ENCODE peak calls at places on chromosomes 12 and 14, in seven cellular contexts. U, K, S, R, O, A and Q are unnamed samples. For H3K36me3, the result is how much of the 10 kb centered on the place peaks cover.

GRCh38 chr14:23570806-23571483 is 3.4 kb upstream of the AP1G2 start:
- DNase-seq in R (no peak), U (no peak), A (peak), S (peak), O (no peak), K (no peak), Q (no peak)

GRCh38 chr12:121582583-121583333 is 1.9 kb upstream of the KDM2B start:
- DNase-seq in A (no peak), S (no peak), R (no peak), O (peak), U (no peak), K (no peak), Q (no peak)

GRCh38 chr14:63045612-63046320 is 508 bp upstream of the KCNH5 start:
- DNase-seq in A (no peak), O (peak), U (peak), R (no peak), K (no peak), S (no peak), Q (no peak)

GRCh38 chr14:69317780-69318179 is 57.8 kb downstream of the GALNT16 start:
- DNase-seq in O (no peak), U (no peak), S (no peak), R (no peak), K (no peak), A (no peak), Q (no peak)

GRCh38 chr14:23600806-23601205 is 22.2 kb upstream of the JPH4 start:
- DNase-seq in A (no peak), O (no peak), K (no peak), S (no peak), U (no peak), R (no peak), Q (no peak)

GRCh38 chr14:89399594-89400068 is 17.4 kb downstream of the FOXN3 start:
- DNase-seq in U (peak), A (no peak), K (no peak), O (peak), S (no peak), R (no peak), Q (no peak)

GRCh38 chr14:69861170-69861569 is 18.0 kb upstream of the SMOC1 start:
- DNase-seq in K (no peak), S (no peak), O (no peak), U (no peak), R (no peak), A (no peak), Q (no peak)

GRCh38 chr12:48814313-48815280 is 3.7 kb upstream of the CACNB3 start:
- DNase-seq in O (peak), U (peak), R (peak), K (peak), S (peak), A (peak), Q (peak)

GRCh38 chr14:30601579-30601916 is 20.6 kb upstream of the SCFD1 start:
- DNase-seq in K (no peak), A (no peak), S (no peak), R (no peak), U (no peak), O (no peak), Q (no peak)

GRCh38 chr12:10361622-10362021 is 28.2 kb downstream of the KLRK1 start:
- DNase-seq in K (no peak), U (peak), S (no peak), R (no peak), O (peak), A (no peak), Q (no peak)

GRCh38 chr14:38224328-38224727 is 16.6 kb downstream of the SSTR1 start:
- DNase-seq in S (no peak), K (no peak), R (no peak), A (no peak), U (no peak), O (no peak), Q (no peak)

GRCh38 chr12:19168634-19169033 is 39.1 kb downstream of the PLEKHA5 start:
- DNase-seq in R (no peak), U (no peak), A (no peak), S (no peak), K (no peak), O (no peak), Q (no peak)

GRCh38 chr14:48350971-48351370 is 675.6 kb upstream of the MDGA2 start:
- DNase-seq in K (no peak), R (no peak), A (no peak), S (no peak), O (no peak), U (peak), Q (no peak)

GRCh38 chr14:105486974-105487448 is 325 bp downstream of the CRIP1 start:
- DNase-seq in S (no peak), R (peak), U (no peak), K (no peak), O (no peak), A (peak), Q (peak)

GRCh38 chr12:132414634-132415340 is 75.2 kb upstream of the FBRSL1 start:
- DNase-seq in R (peak), K (peak), A (peak), U (peak), O (peak), S (peak), Q (peak)

GRCh38 chr14:92581206-92581605 is 67.6 kb downstream of the RIN3 start:
- DNase-seq in U (no peak), O (no peak), K (no peak), R (no peak), S (no peak), A (no peak), Q (no peak)

GRCh38 chr12:106941481-106942156 is 14.1 kb upstream of the TMEM263 start:
- DNase-seq in A (no peak), U (no peak), S (no peak), R (no peak), K (no peak), O (no peak), Q (no peak)

GRCh38 chr14:60356921-60357550 is 108.0 kb downstream of the PPM1A start:
- DNase-seq in U (no peak), A (no peak), S (no peak), O (peak), K (no peak), R (no peak), Q (no peak)

GRCh38 chr14:24441485-24441884 is 1.1 kb downstream of the SDR39U1 start:
- DNase-seq in S (no peak), U (no peak), R (no peak), A (no peak), O (no peak), K (no peak), Q (no peak)

GRCh38 chr12:90682398-90682797 is 272.6 kb downstream of the CCER1 start:
- DNase-seq in A (no peak), K (no peak), S (no peak), O (peak), R (no peak), U (peak), Q (no peak)

DNA sequence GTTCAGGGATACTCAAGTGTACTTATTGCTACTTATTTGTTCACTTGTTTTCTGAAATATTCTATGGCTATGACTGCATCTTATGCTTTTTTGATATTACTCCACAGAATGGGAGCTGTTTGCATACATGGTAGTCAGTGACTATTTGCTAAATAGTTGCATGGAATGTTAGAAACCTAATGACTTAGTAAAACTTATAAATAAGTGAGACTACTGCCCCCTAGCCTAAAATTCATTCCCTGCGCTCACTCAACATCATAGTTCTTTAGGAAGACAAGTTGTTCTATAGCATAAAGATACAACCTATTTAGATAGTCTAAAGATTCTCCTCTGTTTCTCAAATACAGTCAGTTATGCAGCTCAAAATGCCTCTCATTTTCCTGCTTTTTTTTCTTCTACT is 305.5 kb downstream of the CEP128 start:
- DNase-seq in A (no peak), O (peak), K (no peak), R (no peak), U (peak), S (no peak), Q (no peak)
- TF ChIP-seq CTCF in A (no peak), O (peak), K (no peak), R (no peak), U (no peak), S (no peak), Q (peak)

GRCh38 chr12:53456654-53457366 is 4.9 kb downstream of the PCBP2 start:
- DNase-seq in U (no peak), O (no peak), R (no peak), S (no peak), A (no peak), K (no peak), Q (no peak)
- H3K36me3 ChIP-seq in U (half or more), O (half or more), R (under half), S (under half), A (half or more), K (half or more), Q (half or more)

GRCh38 chr12:40446385-40446784 is 221.6 kb downstream of the LRRK2 start:
- DNase-seq in S (no peak), A (no peak), K (peak), O (no peak), U (peak), R (no peak), Q (no peak)
- TF ChIP-seq CTCF in S (no peak), A (no peak), K (no peak), O (peak), U (peak), R (no peak), Q (peak)

GRCh38 chr12:109519787-109520186 is 42.4 kb downstream of the UBE3B start:
- DNase-seq in R (no peak), K (no peak), O (no peak), S (peak), U (no peak), A (no peak), Q (no peak)

GRCh38 chr12:109523504-109523903 is 46.1 kb downstream of the UBE3B start:
- DNase-seq in U (no peak), S (no peak), R (no peak), A (no peak), K (no peak), O (no peak), Q (no peak)

GRCh38 chr12:109524466-109525278 is 47.2 kb downstream of the UBE3B start:
- DNase-seq in A (no peak), K (no peak), S (no peak), R (no peak), O (no peak), U (no peak), Q (no peak)

GRCh38 chr12:109525279-109525585 is 47.8 kb downstream of the UBE3B start:
- DNase-seq in A (no peak), K (no peak), U (no peak), O (no peak), R (no peak), S (no peak), Q (no peak)

GRCh38 chr12:109523071-109523470 is 45.6 kb downstream of the UBE3B start:
- DNase-seq in U (no peak), A (no peak), R (no peak), O (no peak), K (no peak), S (no peak), Q (peak)
- H3K36me3 ChIP-seq in U (half or more), A (half or more), R (half or more), O (under half), K (under half), S (under half), Q (under half)

DNA sequence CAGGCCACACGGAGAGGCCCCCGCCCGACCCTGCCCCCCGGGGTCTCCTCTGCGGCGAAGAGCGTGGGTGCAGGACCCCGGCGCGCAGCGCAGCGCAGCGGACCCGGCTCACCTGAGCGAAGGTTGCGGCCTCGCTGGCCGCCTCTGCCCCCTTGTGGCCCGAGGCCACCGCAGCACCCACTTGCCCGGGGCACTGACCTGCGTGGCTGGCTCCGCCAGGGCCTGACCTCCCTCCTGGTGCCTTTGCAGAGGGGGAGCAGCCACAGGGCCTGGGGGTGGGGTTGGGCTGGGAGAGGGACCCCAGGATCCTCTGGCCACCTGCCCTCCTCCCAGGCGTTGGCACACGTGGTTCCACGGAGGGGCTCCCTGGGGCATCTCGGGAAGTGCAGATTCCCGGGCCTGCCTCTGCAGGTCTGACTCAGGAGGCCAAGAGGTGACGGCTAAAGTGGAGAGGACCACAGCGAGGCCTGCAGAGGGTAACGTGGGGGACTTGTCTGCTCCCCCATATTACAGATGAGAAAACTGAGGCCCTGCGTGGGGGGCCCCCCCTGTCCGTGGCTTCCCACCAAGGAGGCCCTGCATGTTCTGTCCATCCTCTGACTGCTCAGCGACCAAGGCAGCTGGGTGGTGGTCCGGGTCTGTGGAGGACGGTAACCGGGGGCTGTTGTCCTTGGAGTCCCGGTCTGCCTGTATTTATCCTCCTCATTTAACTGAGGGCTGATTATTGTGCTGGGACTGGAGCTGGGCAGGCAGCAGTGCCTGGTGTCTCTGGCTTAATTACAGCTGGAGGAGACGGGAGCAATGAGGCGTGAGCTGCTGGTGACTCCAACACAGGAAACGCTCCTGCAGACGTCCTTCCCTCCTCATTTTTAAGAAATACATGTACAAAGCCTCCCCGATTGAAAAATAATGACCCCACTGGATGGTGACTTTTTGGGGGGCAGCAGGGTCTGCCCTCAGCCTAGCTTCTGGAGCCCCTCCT is 67.9 kb upstream of the BEGAIN start:
- DNase-seq in U (no peak), O (no peak), R (no peak), S (no peak), K (no peak), A (no peak), Q (peak)
- TF ChIP-seq CTCF in U (peak), O (peak), R (peak), S (peak), K (no peak), A (peak), Q (peak)

DNA sequence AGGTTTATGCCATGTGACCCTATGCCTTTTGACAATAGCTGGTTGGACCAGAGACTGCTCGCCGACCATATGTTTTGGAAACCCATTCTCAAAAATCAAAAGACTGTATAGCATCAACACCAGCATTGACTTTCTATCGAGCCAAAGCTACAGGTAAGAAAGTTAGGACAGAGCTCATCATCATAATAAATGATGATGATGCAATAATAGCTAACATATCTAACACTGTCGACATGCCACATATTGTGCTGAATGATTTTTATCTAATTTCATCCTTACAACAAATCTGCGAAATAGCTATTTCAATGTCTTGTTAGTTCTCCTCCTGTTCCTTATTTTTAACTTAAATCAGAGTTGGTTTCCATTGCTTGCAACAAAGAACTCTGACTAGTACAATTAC is 102.9 kb downstream of the EGLN3 start:
- DNase-seq in S (no peak), A (no peak), K (no peak), O (no peak), R (no peak), U (no peak), Q (no peak)
- H3K36me3 ChIP-seq in S (under half), A (under half), K (under half), O (under half), R (under half), U (under half), Q (under half)

GRCh38 chr14:97655169-97655948 is 858.2 kb downstream of the VRK1 start:
- DNase-seq in S (no peak), U (no peak), K (no peak), O (no peak), A (no peak), R (no peak), Q (no peak)
- TF ChIP-seq CTCF in S (no peak), U (no peak), K (no peak), O (no peak), A (no peak), R (no peak), Q (no peak)

GRCh38 chr12:124792961-124793441 is 70.7 kb downstream of the SCARB1 start:
- DNase-seq in K (no peak), A (no peak), R (no peak), U (peak), O (no peak), S (no peak), Q (no peak)

GRCh38 chr12:124796303-124796957 is 67.2 kb downstream of the SCARB1 start:
- DNase-seq in R (no peak), A (no peak), O (no peak), S (no peak), K (no peak), U (no peak), Q (no peak)

GRCh38 chr12:124800506-124800905 is 63.2 kb downstream of the SCARB1 start:
- DNase-seq in U (no peak), A (no peak), S (no peak), K (no peak), R (no peak), O (no peak), Q (no peak)

GRCh38 chr12:124795081-124795948 is 68.3 kb downstream of the SCARB1 start:
- DNase-seq in K (no peak), U (no peak), S (no peak), O (no peak), R (no peak), A (no peak), Q (no peak)

DNA sequence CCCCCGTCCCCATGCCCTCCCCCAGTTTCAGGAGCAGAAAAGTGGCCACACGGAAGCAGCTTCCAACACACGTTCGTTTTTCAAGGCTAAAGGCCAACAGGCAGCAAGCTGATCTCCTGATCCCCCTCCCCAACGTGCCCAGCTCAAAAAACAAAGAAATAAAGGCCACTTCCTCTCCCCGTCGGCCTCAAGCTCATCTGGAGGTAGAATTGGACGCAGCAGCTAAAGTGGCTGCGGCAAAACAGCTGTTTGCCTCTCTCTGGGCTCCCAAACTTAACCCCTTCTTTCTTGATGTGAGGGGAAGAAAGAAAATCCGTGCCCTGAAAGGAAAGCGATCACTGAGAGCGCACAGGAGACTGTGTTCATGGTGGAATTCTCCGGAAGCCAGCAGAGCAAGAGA is 66.3 kb downstream of the SCARB1 start:
- DNase-seq in S (no peak), U (no peak), O (no peak), K (no peak), R (no peak), A (no peak), Q (no peak)
- H3K36me3 ChIP-seq in S (under half), U (under half), O (under half), K (under half), R (under half), A (under half), Q (under half)

GRCh38 chr12:52977195-52977594 is 28.3 kb downstream of the KRT18 start:
- DNase-seq in O (no peak), U (no peak), K (no peak), S (no peak), R (no peak), A (no peak), Q (no peak)

GRCh38 chr12:52971701-52972329 is 22.9 kb downstream of the KRT18 start:
- DNase-seq in K (no peak), R (no peak), O (peak), A (no peak), S (no peak), U (peak), Q (no peak)

GRCh38 chr12:52976574-52977071 is 27.7 kb downstream of the KRT18 start:
- DNase-seq in O (peak), U (peak), A (no peak), S (no peak), K (no peak), R (no peak), Q (no peak)

GRCh38 chr12:52975204-52975603 is 26.3 kb downstream of the KRT18 start:
- DNase-seq in A (no peak), O (peak), S (no peak), K (no peak), R (no peak), U (peak), Q (peak)

GRCh38 chr12:52975820-52976573 is 27.1 kb downstream of the KRT18 start:
- DNase-seq in K (peak), U (peak), S (no peak), R (no peak), O (peak), A (no peak), Q (peak)
- TF ChIP-seq CTCF in K (no peak), U (peak), S (no peak), R (no peak), O (peak), A (no peak), Q (no peak)